ENCODE peak calls at places on chromosomes 7 and 10, in four cellular contexts. G is K562, W is H1, H is GM12878. P is an unnamed sample.

GRCh38 chr7:92955081-92955480 is 118.7 kb upstream of the CDK6 start:
- DNase-seq in H (no peak), G (no peak), W (no peak), P (no peak)

GRCh38 chr7:98365863-98366561 is 34.9 kb downstream of the BAIAP2L1 start:
- DNase-seq in H (no peak), G (no peak), W (no peak), P (no peak)

GRCh38 chr7:88401009-88401623 is 94.4 kb upstream of the STEAP4 start:
- DNase-seq in G (peak; percentile 21), H (no peak), W (no peak), P (peak; percentile 15)

GRCh38 chr10:51699475-51700227 is at the start of gene CSTF2T:
- DNase-seq in G (peak; percentile 78), W (peak; percentile 87), H (peak; percentile 78), P (peak; percentile 94)

GRCh38 chr7:108630002-108630401 is 60.3 kb downstream of the DNAJB9 start:
- DNase-seq in W (no peak), H (no peak), G (no peak), P (no peak)

GRCh38 chr7:110595694-110596093 is 495.2 kb upstream of the LRRN3 start:
- DNase-seq in H (no peak), W (no peak), G (no peak), P (no peak)

GRCh38 chr7:107854454-107854853 is 36.5 kb upstream of the DLD start:
- DNase-seq in G (no peak), H (no peak), W (no peak), P (no peak)

GRCh38 chr7:151623766-151624165 is 104.1 kb upstream of the RHEB start:
- DNase-seq in H (no peak), G (no peak), W (no peak), P (no peak)

GRCh38 chr7:134415700-134416099 is 43.2 kb downstream of the AKR1B1 start:
- DNase-seq in W (no peak), G (no peak), H (no peak), P (no peak)

GRCh38 chr7:44973610-44974401 is 5.0 kb downstream of the MYO1G start:
- DNase-seq in H (no peak), W (no peak), G (peak; percentile 65), P (no peak)

DNA sequence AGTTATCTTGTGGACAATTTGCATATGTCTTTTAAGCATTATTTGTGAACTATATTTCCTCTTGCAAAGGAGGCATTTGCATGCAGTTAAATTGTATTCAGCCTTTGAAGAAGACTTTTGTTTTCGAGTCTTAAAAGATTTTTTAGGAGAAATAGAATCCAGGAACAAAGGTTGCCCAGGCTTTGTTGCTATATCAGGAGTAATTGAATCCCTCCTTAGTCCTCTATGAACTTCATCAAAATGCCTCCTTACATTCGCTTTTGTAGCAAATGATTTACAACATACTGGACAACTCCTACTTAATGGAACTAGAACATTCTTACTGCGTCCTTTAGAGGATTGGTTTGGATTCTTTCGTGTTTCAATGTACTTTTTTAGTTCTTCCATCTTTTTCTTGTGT is 18.3 kb downstream of the ZNF800 start:
- DNase-seq in H (no peak), G (no peak), W (no peak), P (no peak)
- H3K36me3 ChIP-seq in H (peaks cover 23% of the 10 kb centered on the region), G (peaks cover 96% of the 10 kb centered on the region), W (no peaks in the 10 kb centered on the region), P (peaks cover 30% of the 10 kb centered on the region)

GRCh38 chr10:120805014-120805805 is 46.0 kb upstream of the WDR11 start:
- DNase-seq in H (no peak), W (no peak), G (no peak), P (peak; percentile 4)
- TF ChIP-seq EGR1 in H (no peak), W (no peak), G (no peak), P (no peak)

GRCh38 chr10:6957851-6958250 is 377.8 kb upstream of the PRKCQ start:
- DNase-seq in H (no peak), W (no peak), G (no peak), P (no peak)
- H3K36me3 ChIP-seq in H (no peaks in the 10 kb centered on the region), W (no peaks in the 10 kb centered on the region), G (no peaks in the 10 kb centered on the region), P (no peaks in the 10 kb centered on the region)

DNA sequence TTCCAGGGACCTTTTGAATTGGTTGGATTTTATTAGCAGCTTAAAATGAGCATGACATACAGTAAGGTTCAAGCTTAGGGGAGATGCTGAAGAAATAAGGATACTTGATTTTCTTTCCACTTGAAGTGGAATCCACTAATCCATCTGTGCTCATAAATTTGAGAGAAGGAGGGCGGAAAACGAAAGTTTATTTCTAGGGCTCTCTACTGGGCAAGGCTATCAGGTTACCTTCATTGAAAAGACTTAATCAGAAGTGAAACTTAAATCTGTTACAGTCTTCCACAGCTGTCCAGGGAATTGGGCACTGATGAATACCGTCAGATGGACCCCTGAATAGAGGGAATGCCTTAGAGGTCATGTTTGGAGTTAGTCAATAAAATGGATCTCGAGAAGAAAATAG is 21.8 kb downstream of the AUTS2 start:
- DNase-seq in H (no peak), G (no peak), W (no peak), P (no peak)
- TF ChIP-seq EGR1 in H (no peak), G (no peak), W (no peak), P (no peak)

DNA sequence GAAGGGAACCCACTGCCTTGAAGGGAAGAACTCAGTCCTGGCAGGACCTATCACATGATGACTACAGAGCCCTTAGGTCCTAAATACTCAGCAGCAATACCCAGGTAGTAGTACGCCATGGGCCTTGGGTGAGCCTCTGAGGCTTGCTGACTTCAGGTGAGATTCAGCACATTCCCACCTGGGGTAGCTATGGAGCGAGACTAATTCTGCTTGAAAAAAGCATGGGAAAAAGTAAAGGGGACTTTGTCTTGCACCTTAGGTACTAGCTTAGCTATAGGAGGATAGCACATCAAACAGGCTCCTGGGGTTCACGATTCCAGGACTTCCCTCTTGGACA is 98.2 kb upstream of the MEOX2 start:
- DNase-seq in W (no peak), G (no peak), H (no peak), P (no peak)
- H3K36me3 ChIP-seq in W (no peaks in the 10 kb centered on the region), G (no peaks in the 10 kb centered on the region), H (no peaks in the 10 kb centered on the region), P (no peaks in the 10 kb centered on the region)

DNA sequence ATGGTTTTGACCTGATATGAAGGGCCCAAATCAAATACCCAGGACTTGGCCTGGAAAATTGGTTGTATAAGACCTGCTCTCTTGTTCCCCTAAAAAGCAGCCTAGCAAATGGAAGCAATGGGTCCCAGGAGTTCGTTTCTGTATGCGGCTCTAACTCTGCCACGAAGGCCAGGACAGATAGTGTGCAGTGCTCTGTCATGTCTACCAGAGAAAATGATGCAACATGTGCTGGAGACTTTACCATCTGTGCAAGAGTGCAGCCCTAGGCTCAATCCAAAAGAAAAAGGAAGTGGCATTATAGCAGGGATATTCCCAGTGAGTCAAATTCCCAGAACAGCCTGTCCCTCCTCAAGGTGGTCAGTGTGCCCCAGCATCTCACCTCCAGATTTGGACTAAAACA is 311.4 kb downstream of the RNLS start:
- DNase-seq in W (no peak), G (no peak), H (no peak), P (no peak)
- TF ChIP-seq EGR1 in W (no peak), G (no peak), H (no peak), P (no peak)

DNA sequence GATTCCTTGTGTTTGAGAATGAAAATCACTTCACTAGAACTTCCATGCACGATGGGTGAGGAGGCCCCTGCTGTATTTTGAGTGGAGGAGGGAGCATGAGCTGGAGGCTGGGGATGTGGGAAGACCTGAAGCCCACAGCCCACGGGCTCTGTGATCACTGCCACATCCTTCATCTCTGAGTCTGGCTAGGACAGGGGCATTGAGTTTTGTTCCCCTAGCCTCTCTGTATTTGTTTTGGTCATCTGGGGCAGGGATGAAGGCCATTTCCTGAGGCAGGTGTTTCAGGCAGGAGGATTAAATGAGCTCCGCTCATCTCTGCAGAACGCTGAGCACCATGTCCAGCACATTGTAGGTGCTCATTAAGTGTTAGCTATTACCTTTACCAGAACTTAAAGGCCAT is 293.6 kb downstream of the GLRX3 start:
- DNase-seq in W (peak; percentile 6), G (no peak), H (no peak), P (no peak)
- H3K36me3 ChIP-seq in W (no peaks in the 10 kb centered on the region), G (no peaks in the 10 kb centered on the region), H (no peaks in the 10 kb centered on the region), P (no peaks in the 10 kb centered on the region)

P was measured in HCT116.